ENCODE peak calls at places on chromosome 22, in ten cellular contexts. P is dorsolateral prefrontal cortex; Q is mesenchymal stem cell; F is kidney; O is aorta; L is DND-41; E is HCT116; K is bronchial epithelial cell; Z is naive thymus-derived CD4-positive, alpha-beta T cell; D is sigmoid colon. U is an unnamed sample.

GRCh38 chr22:28958611-28959010 is 75.2 kb downstream of the ZNRF3 start:
- DNase-seq in P (no peak), Q (peak; percentile 14), F (no peak), O (no peak), L (no peak), E (no peak), K (peak; percentile 81), Z (no peak), D (no peak), U (no peak)

GRCh38 chr22:19477321-19478085 is 1.5 kb downstream of the UFD1 start:
- DNase-seq in P (no peak), Q (no peak), F (no peak), O (no peak), L (no peak), E (no peak), K (no peak), Z (no peak), D (no peak), U (peak; percentile 22)

GRCh38 chr22:27456696-27457503 is 344.7 kb downstream of the MN1 start:
- DNase-seq in P (no peak), Q (peak; percentile 92), F (peak; percentile 4), O (peak; percentile 17), L (no peak), E (no peak), K (peak; percentile 98), Z (no peak), D (no peak), U (no peak)

GRCh38 chr22:48960981-48961655 is 866.6 kb downstream of the BRD1 start:
- DNase-seq in P (no peak), Q (no peak), F (no peak), O (no peak), L (no peak), E (no peak), K (no peak), Z (no peak), D (peak; percentile 11), U (no peak)

GRCh38 chr22:26321469-26321913 is 107.6 kb upstream of the ASPHD2 start:
- DNase-seq in P (peak; percentile 86), Q (peak; percentile 8), F (no peak), O (peak; percentile 65), L (no peak), E (no peak), K (peak; percentile 9), Z (no peak), D (peak; percentile 82), U (no peak)

GRCh38 chr22:50698546-50698945 is 25.9 kb downstream of the SHANK3 start:
- DNase-seq in P (peak; percentile 38), Q (no peak), F (peak; percentile 73), O (peak; percentile 32), L (no peak), E (no peak), K (no peak), Z (no peak), D (peak; percentile 60), U (no peak)

GRCh38 chr22:41022470-41023298 is 69.7 kb upstream of the EP300 start:
- DNase-seq in P (peak; percentile 82), Q (peak; percentile 87), F (peak; percentile 98), O (peak; percentile 94), L (peak; percentile 94), E (peak; percentile 69), K (peak; percentile 36), Z (peak; percentile 72), D (peak; percentile 98), U (peak; percentile 90)

GRCh38 chr22:31080164-31080847 is 812 bp upstream of the SMTN start:
- DNase-seq in P (no peak), Q (no peak), F (no peak), O (no peak), L (no peak), E (no peak), K (no peak), Z (no peak), D (no peak), U (no peak)

GRCh38 chr22:29081499-29082236 is 8.8 kb downstream of the KREMEN1 start:
- DNase-seq in P (no peak), Q (no peak), F (no peak), O (no peak), L (no peak), E (no peak), K (no peak), Z (no peak), D (no peak), U (no peak)

GRCh38 chr22:19430890-19431541 is 517 bp downstream of the HIRA start:
- DNase-seq in P (peak; percentile 17), Q (peak; percentile 59), F (peak; percentile 85), O (peak; percentile 61), L (no peak), E (no peak), K (peak; percentile 18), Z (peak; percentile 4), D (no peak), U (peak; percentile 47)

GRCh38 chr22:50529416-50530279 is at the start of gene TYMP:
- DNase-seq in P (no peak), Q (peak; percentile 39), F (peak; percentile 97), O (peak; percentile 90), L (no peak), E (no peak), K (peak; percentile 32), Z (no peak), D (peak; percentile 86), U (peak; percentile 93)

GRCh38 chr22:43131773-43132501 is 11.3 kb downstream of the MCAT start:
- DNase-seq in P (no peak), Q (no peak), F (no peak), O (peak; percentile 72), L (no peak), E (no peak), K (no peak), Z (no peak), D (no peak), U (no peak)

GRCh38 chr22:43376765-43377485 is 33.8 kb upstream of the SCUBE1 start:
- DNase-seq in P (no peak), Q (no peak), F (peak; percentile 35), O (no peak), L (peak; percentile 84), E (no peak), K (no peak), Z (no peak), D (no peak), U (peak; percentile 93)

GRCh38 chr22:20204281-20204680 is 53.4 kb upstream of the CCDC188 start:
- DNase-seq in P (no peak), Q (no peak), F (no peak), O (no peak), L (no peak), E (no peak), K (no peak), Z (no peak), D (no peak), U (no peak)

GRCh38 chr22:29167032-29167911 is 38.4 kb upstream of the EMID1 start:
- DNase-seq in P (no peak), Q (no peak), F (peak; percentile 20), O (no peak), L (peak; percentile 97), E (no peak), K (no peak), Z (no peak), D (peak; percentile 41), U (peak; percentile 99)

GRCh38 chr22:25061605-25062377 is 109.3 kb downstream of the KIAA1671 start:
- DNase-seq in P (no peak), Q (no peak), F (no peak), O (no peak), L (no peak), E (no peak), K (peak; percentile 63), Z (no peak), D (no peak), U (no peak)
- H3K4me3 ChIP-seq in P (no peak overlapping the region), Q (no peak overlapping the region), F (no peak overlapping the region), O (no peak overlapping the region), L (no peak overlapping the region), E (no peak overlapping the region), K (no peak overlapping the region), Z (peak overlapping the region; percentile 31), D (no peak overlapping the region), U (no peak overlapping the region)

GRCh38 chr22:17257091-17257490 is 37.9 kb upstream of the ADA2 start:
- DNase-seq in P (no peak), Q (no peak), F (no peak), O (no peak), L (no peak), E (no peak), K (no peak), Z (no peak), D (no peak), U (no peak)
- H3K4me3 ChIP-seq in P (no peak overlapping the region), Q (no peak overlapping the region), F (no peak overlapping the region), O (no peak overlapping the region), L (no peak overlapping the region), E (no peak overlapping the region), K (no peak overlapping the region), Z (no peak overlapping the region), D (no peak overlapping the region), U (peak overlapping the region; percentile 28)

GRCh38 chr22:21641417-21641794 is 696 bp upstream of the SDF2L1 start:
- DNase-seq in P (peak; percentile 29), Q (peak; percentile 85), F (peak; percentile 61), O (peak; percentile 71), L (no peak), E (no peak), K (peak; percentile 44), Z (no peak), D (no peak), U (peak; percentile 61)

GRCh38 chr22:21639359-21639758 is 2.7 kb upstream of the SDF2L1 start:
- DNase-seq in P (no peak), Q (no peak), F (no peak), O (no peak), L (no peak), E (no peak), K (no peak), Z (no peak), D (no peak), U (no peak)

GRCh38 chr22:21642584-21643448 is 714 bp downstream of the SDF2L1 start:
- DNase-seq in P (peak; percentile 32), Q (peak; percentile 75), F (peak; percentile 83), O (peak; percentile 66), L (peak; percentile 77), E (no peak), K (peak; percentile 43), Z (peak; percentile 48), D (no peak), U (peak; percentile 77)

GRCh38 chr22:21641795-21642583 is at the start of gene SDF2L1:
- DNase-seq in P (peak; percentile 99), Q (peak; percentile 99), F (peak; percentile 99), O (peak; percentile 99), L (peak; percentile 99), E (peak; percentile 96), K (peak; percentile 94), Z (peak; percentile 99), D (peak; percentile 99), U (peak; percentile 100)

DNA sequence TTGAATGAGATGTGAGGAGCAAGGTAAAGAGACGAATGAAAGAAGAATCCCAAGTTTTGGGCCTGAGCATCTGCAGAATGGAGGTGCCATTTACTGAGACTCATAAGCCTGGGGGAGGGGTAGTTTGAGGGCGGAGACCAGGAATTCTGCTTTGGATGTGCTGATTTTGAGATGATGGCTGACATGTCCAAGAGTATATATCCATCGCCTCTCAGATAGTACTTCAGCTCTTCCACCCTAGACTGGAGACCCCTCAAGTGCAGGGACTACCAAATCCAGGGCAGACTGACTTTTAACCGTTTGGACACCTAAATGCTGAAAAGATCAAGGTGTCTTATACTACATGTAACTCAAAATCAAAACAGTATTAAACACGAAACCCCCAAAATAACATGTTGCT is 1.3 kb upstream of the SDF2L1 start:
- DNase-seq in P (no peak), Q (no peak), F (no peak), O (no peak), L (no peak), E (no peak), K (no peak), Z (no peak), D (no peak), U (no peak)
- H3K4me3 ChIP-seq in P (no peak overlapping the region), Q (no peak overlapping the region), F (no peak overlapping the region), O (no peak overlapping the region), L (no peak overlapping the region), E (peak overlapping the region; percentile 93), K (no peak overlapping the region), Z (no peak overlapping the region), D (no peak overlapping the region), U (no peak overlapping the region)

GRCh38 chr22:38707984-38708383 is 2.2 kb downstream of the GTPBP1 start:
- DNase-seq in P (no peak), Q (no peak), F (no peak), O (no peak), L (no peak), E (no peak), K (no peak), Z (no peak), D (no peak), U (no peak)
- H3K4me3 ChIP-seq in P (no peak overlapping the region), Q (peak overlapping the region; percentile 78), F (no peak overlapping the region), O (no peak overlapping the region), L (no peak overlapping the region), E (no peak overlapping the region), K (no peak overlapping the region), Z (peak overlapping the region; percentile 80), D (no peak overlapping the region), U (peak overlapping the region; percentile 79)

U was measured in GM12865.